ENCODE peak calls at places on chromosomes 3 and 15, in eight cellular contexts. A is neuronal stem cell, L is SJSA1, B is heart right ventricle, H is AG09309, E is right cardiac atrium, G is bronchial epithelial cell, W is lower leg skin. M is an unnamed sample.

GRCh38 chr3:156321934-156322333 is 201.6 kb downstream of the KCNAB1 start:
- DNase-seq in A (no peak), E (no peak), L (no peak), H (no peak), W (no peak), G (no peak), B (no peak), M (no peak)

GRCh38 chr3:188827593-188827992 is 344.2 kb upstream of the TPRG1 start:
- DNase-seq in E (no peak), H (no peak), B (no peak), G (no peak), L (no peak), A (no peak), W (no peak), M (no peak)

GRCh38 chr3:95655363-95655986 is 1158.9 kb upstream of the EPHA6 start:
- DNase-seq in A (no peak), B (no peak), W (no peak), H (no peak), L (no peak), G (no peak), E (no peak), M (no peak)

GRCh38 chr15:32919749-32920414 is 202.1 kb downstream of the GREM1 start:
- DNase-seq in E (no peak), W (no peak), A (no peak), B (no peak), L (no peak), H (peak; percentile 96), G (no peak), M (peak; percentile 5)

GRCh38 chr15:73326157-73326556 is 42.6 kb downstream of the HCN4 start:
- DNase-seq in E (no peak), H (no peak), B (no peak), A (no peak), G (no peak), W (no peak), L (no peak), M (no peak)

GRCh38 chr3:17639765-17640164 is 102.7 kb downstream of the TBC1D5 start:
- DNase-seq in G (peak; percentile 92), B (no peak), W (no peak), L (peak; percentile 47), E (no peak), A (no peak), H (peak; percentile 65), M (no peak)

GRCh38 chr15:25797511-25798206 is 65.5 kb downstream of the ATP10A start:
- DNase-seq in L (no peak), W (peak; percentile 83), E (no peak), H (no peak), B (no peak), A (no peak), G (no peak), M (no peak)

GRCh38 chr15:45101749-45102148 is 12.2 kb downstream of the DUOX2 start:
- DNase-seq in L (no peak), G (no peak), B (no peak), W (no peak), A (no peak), H (no peak), E (no peak), M (no peak)

GRCh38 chr15:93121994-93122910 is 33.2 kb upstream of the RGMA start:
- DNase-seq in H (no peak), B (no peak), A (no peak), E (peak; percentile 31), L (no peak), W (no peak), G (no peak), M (no peak)

GRCh38 chr3:132290833-132291232 is 26.4 kb upstream of the ACP3 start:
- DNase-seq in A (no peak), B (no peak), W (no peak), H (peak; percentile 18), E (no peak), G (peak; percentile 64), L (no peak), M (no peak)

GRCh38 chr3:125128861-125129501 is 73.2 kb upstream of the HEG1 start:
- DNase-seq in W (no peak), L (peak; percentile 59), B (no peak), E (peak; percentile 22), H (peak; percentile 82), A (no peak), G (no peak), M (no peak)

GRCh38 chr3:148789156-148789555 is 38.5 kb upstream of the CPB1 start:
- DNase-seq in W (no peak), G (no peak), H (no peak), B (no peak), L (no peak), E (no peak), A (peak; percentile 15), M (peak; percentile 89)

GRCh38 chr3:41808152-41808551 is 153.8 kb downstream of the ULK4 start:
- DNase-seq in W (no peak), A (no peak), H (peak; percentile 33), G (peak; percentile 44), E (no peak), L (no peak), B (no peak), M (no peak)

GRCh38 chr3:37800022-37800493 is 61.6 kb upstream of the CTDSPL start:
- DNase-seq in G (no peak), B (no peak), L (peak; percentile 86), E (no peak), H (no peak), W (peak; percentile 31), A (no peak), M (no peak)

GRCh38 chr15:87483468-87483867 is 773.1 kb downstream of the NTRK3 start:
- DNase-seq in E (no peak), B (no peak), H (no peak), G (no peak), W (no peak), A (no peak), L (no peak), M (no peak)

GRCh38 chr15:87489902-87490301 is 766.6 kb downstream of the NTRK3 start:
- DNase-seq in L (no peak), E (no peak), B (no peak), A (no peak), H (no peak), G (no peak), W (no peak), M (no peak)

GRCh38 chr15:87492321-87492720 is 764.2 kb downstream of the NTRK3 start:
- DNase-seq in A (no peak), E (no peak), H (no peak), L (no peak), B (no peak), W (no peak), G (no peak), M (no peak)

GRCh38 chr15:87487484-87487883 is 769.1 kb downstream of the NTRK3 start:
- DNase-seq in E (no peak), B (no peak), G (no peak), A (no peak), W (no peak), L (no peak), H (no peak), M (no peak)
- H3K4me3 ChIP-seq in E (no peak overlapping the region), B (no peak overlapping the region), G (no peak overlapping the region), A (no peak overlapping the region), W (no peak overlapping the region), L (no peak overlapping the region), H (no peak overlapping the region), M (no peak overlapping the region)

DNA sequence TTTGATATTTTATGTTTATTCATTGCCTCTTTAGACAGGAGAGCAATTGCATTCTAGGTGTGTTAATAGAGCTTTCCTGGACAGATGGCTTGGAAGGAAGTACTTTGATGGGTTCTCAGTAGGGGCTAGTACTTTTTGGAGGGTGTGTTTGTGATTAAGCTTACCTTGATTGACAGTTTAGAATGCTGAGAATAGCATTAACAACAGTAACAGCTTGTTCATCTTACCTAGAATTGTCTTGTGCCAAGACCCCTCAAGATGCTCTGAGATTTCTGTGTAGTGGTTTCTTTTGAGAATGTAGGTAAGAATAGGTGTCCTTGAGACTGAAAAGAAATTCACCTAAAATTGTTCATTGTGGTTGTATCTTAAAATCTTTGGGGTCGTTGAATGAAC is 6.2 kb downstream of the USP3 start:
- DNase-seq in H (no peak), G (no peak), B (no peak), A (no peak), L (no peak), E (no peak), W (no peak), M (no peak)
- H3K4me3 ChIP-seq in H (no peak overlapping the region), G (no peak overlapping the region), B (no peak overlapping the region), A (no peak overlapping the region), L (no peak overlapping the region), E (no peak overlapping the region), W (no peak overlapping the region), M (peak overlapping the region; percentile 72)

GRCh38 chr3:165195226-165195625 is 958 bp downstream of the SLITRK3 start:
- DNase-seq in H (no peak), L (no peak), E (no peak), G (no peak), A (peak; percentile 5), B (no peak), W (no peak), M (no peak)

GRCh38 chr3:165191476-165191875 is 4.7 kb downstream of the SLITRK3 start:
- DNase-seq in A (no peak), G (no peak), L (no peak), H (no peak), B (no peak), W (no peak), E (no peak), M (no peak)

GRCh38 chr3:165194477-165195135 is 1.6 kb downstream of the SLITRK3 start:
- DNase-seq in L (no peak), H (no peak), A (no peak), B (no peak), E (no peak), G (no peak), W (no peak), M (no peak)

GRCh38 chr3:165192610-165193192 is 3.5 kb downstream of the SLITRK3 start:
- DNase-seq in L (no peak), E (no peak), H (no peak), B (no peak), A (peak; percentile 67), G (no peak), W (no peak), M (no peak)

GRCh38 chr3:165193392-165194268 is 2.6 kb downstream of the SLITRK3 start:
- DNase-seq in B (no peak), W (no peak), H (no peak), G (no peak), A (peak; percentile 35), L (no peak), E (no peak), M (no peak)
- H3K4me3 ChIP-seq in B (peak overlapping the region; percentile 15), W (no peak overlapping the region), H (no peak overlapping the region), G (no peak overlapping the region), A (peak overlapping the region; percentile 48), L (no peak overlapping the region), E (peak overlapping the region; percentile 29), M (peak overlapping the region; percentile 85)

DNA sequence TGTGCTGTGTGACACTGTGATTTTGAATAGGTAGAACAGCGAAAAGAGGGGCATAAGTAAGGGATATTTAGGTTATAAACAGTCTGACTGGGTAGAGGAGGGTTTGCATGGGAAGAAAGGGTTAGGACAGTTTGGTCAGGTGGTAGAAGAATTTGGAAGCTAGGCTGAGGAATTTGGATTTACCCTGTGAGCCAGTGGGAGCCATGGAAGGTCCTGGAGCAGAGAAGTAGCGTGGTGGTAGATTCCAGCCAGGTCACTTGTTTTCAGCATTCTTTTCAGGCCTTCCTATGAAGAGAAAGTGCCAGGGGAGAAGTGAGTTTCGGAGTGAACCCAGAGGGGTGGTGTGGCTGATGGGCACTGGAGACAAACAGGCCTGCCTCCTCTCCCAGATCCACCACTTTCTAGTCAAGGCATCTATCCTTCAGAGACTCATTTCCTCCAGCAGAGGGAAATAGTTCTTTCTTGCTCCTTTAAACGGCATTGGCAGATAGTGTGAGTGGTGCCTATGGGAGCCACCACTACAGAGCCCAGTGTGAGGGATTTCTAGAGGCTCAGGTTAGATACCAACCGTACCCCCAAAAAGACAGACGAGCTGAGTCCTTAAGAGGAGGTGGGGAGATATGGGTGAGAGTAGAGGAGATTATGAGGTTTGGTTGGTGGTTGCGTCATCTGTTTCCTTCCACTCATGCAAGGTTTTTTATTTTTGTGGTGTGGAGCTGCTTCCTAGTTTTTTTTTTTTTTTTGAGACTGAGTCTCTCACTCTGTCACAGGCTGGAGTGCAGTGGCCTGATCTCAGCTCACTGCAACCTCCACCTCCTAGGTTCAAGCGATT is 21.2 kb downstream of the PXK start:
- DNase-seq in E (no peak), G (no peak), A (no peak), W (no peak), H (no peak), B (no peak), L (no peak), M (no peak)
- H3K4me3 ChIP-seq in E (no peak overlapping the region), G (no peak overlapping the region), A (no peak overlapping the region), W (no peak overlapping the region), H (no peak overlapping the region), B (no peak overlapping the region), L (no peak overlapping the region), M (no peak overlapping the region)

M was measured in SK-N-MC.